ENCODE peak calls at places on chromosome 7, in four cellular contexts. S is PC-3, C is HCT116, F is GM23338. I is an unnamed sample. For H3K4me1, the result is how much of the 10 kb centered on the place peaks cover.

GRCh38 chr7:31123317-31123716 is 71.2 kb downstream of the ADCYAP1R1 start:
- DNase-seq in C (no peak), F (no peak), S (no peak), I (no peak)

GRCh38 chr7:101363734-101364374 is 1.2 kb downstream of the COL26A1 start:
- DNase-seq in F (peak), C (peak), S (peak), I (peak)

GRCh38 chr7:8065356-8065813 is 96.8 kb downstream of the GLCCI1 start:
- DNase-seq in S (no peak), F (no peak), C (no peak), I (no peak)

GRCh38 chr7:39184387-39184786 is 206.7 kb downstream of the POU6F2 start:
- DNase-seq in C (no peak), F (peak), S (peak), I (no peak)

GRCh38 chr7:150993511-150993910 is 2.7 kb downstream of the NOS3 start:
- DNase-seq in F (peak), C (no peak), S (no peak), I (peak)

GRCh38 chr7:141695803-141696289 is 6.1 kb downstream of the DENND11 start:
- DNase-seq in C (no peak), F (no peak), S (peak), I (no peak)

GRCh38 chr7:12111461-12112405 is 99.4 kb upstream of the TMEM106B start:
- DNase-seq in S (no peak), C (no peak), F (peak), I (peak)

GRCh38 chr7:116628971-116629586 is 42.9 kb upstream of the MET start:
- DNase-seq in F (no peak), C (no peak), S (peak), I (no peak)

GRCh38 chr7:2242541-2243482 is 786 bp downstream of the NUDT1 start:
- DNase-seq in S (peak), C (no peak), F (peak), I (no peak)

GRCh38 chr7:65265959-65266519 is 107.6 kb upstream of the ZNF92 start:
- DNase-seq in S (no peak), C (no peak), F (no peak), I (no peak)

GRCh38 chr7:27235387-27236052 is 7.1 kb upstream of the EVX1 start:
- DNase-seq in S (peak), F (peak), C (peak), I (peak)

GRCh38 chr7:45402480-45403218 is 171.5 kb upstream of the ADCY1 start:
- DNase-seq in F (no peak), S (peak), C (no peak), I (no peak)

GRCh38 chr7:130461256-130461655 is 20.4 kb upstream of the CEP41 start:
- DNase-seq in C (no peak), F (no peak), S (no peak), I (no peak)

GRCh38 chr7:85471740-85472139 is 284.9 kb upstream of the SEMA3D start:
- DNase-seq in C (no peak), S (no peak), F (no peak), I (no peak)
- TF ChIP-seq EZH2phosphoT487 in C (no peak), S (no peak), F (no peak), I (no peak)

GRCh38 chr7:42478717-42479116 is 241.7 kb upstream of the GLI3 start:
- DNase-seq in F (no peak), S (no peak), C (no peak), I (no peak)
- H3K4me1 ChIP-seq in F (under half), S (under half), C (under half), I (under half)

GRCh38 chr7:20310963-20311742 is 19.5 kb upstream of the ITGB8 start:
- DNase-seq in S (peak), F (peak), C (peak), I (no peak)
- TF ChIP-seq EZH2phosphoT487 in S (no peak), F (no peak), C (no peak), I (no peak)

GRCh38 chr7:47474937-47475879 is 106.7 kb downstream of the TNS3 start:
- DNase-seq in S (peak), F (peak), C (peak), I (peak)
- H3K4me1 ChIP-seq in S (under half), F (under half), C (half or more), I (under half)

GRCh38 chr7:17584822-17585221 is 286.4 kb downstream of the AHR start:
- DNase-seq in S (peak), C (no peak), F (no peak), I (no peak)
- TF ChIP-seq EZH2phosphoT487 in S (no peak), C (no peak), F (no peak), I (no peak)

GRCh38 chr7:23393636-23394035 is 76.7 kb downstream of the IGF2BP3 start:
- DNase-seq in C (no peak), S (no peak), F (no peak), I (no peak)

GRCh38 chr7:23397241-23397640 is 73.0 kb downstream of the IGF2BP3 start:
- DNase-seq in C (no peak), F (no peak), S (no peak), I (no peak)

GRCh38 chr7:23389701-23390100 is 80.6 kb downstream of the IGF2BP3 start:
- DNase-seq in C (no peak), S (no peak), F (no peak), I (no peak)

GRCh38 chr7:23396222-23396621 is 74.1 kb downstream of the IGF2BP3 start:
- DNase-seq in F (no peak), C (no peak), S (no peak), I (no peak)

GRCh38 chr7:23394828-23395227 is 75.5 kb downstream of the IGF2BP3 start:
- DNase-seq in F (no peak), S (no peak), C (no peak), I (no peak)
- H3K4me1 ChIP-seq in F (under half), S (under half), C (under half), I (under half)